ENCODE peak calls at places on chromosomes 16 and 17, in seven cellular contexts. X is neural progenitor cell, A is keratinocyte, N is HepG2, J is H9, K is SK-N-SH, H is IMR-90. O is an unnamed sample. For H4K20me1, the result is how much of the 10 kb centered on the place peaks cover.

GRCh38 chr16:8708546-8708945 is 34.1 kb downstream of the ABAT start:
- DNase-seq in A (no peak), X (no peak), K (no peak), H (no peak), N (no peak), J (no peak), O (no peak)

GRCh38 chr17:61065263-61065773 is 334.3 kb upstream of the TBX2 start:
- DNase-seq in X (no peak), K (peak), A (no peak), N (peak), J (no peak), H (peak), O (no peak)

GRCh38 chr17:40621019-40621418 is 26.6 kb downstream of the SMARCE1 start:
- DNase-seq in A (no peak), X (no peak), J (no peak), K (no peak), H (no peak), N (no peak), O (no peak)

GRCh38 chr16:67016143-67016542 is 12.8 kb upstream of the CBFB start:
- DNase-seq in A (no peak), H (no peak), X (no peak), K (no peak), J (no peak), N (no peak), O (no peak)

GRCh38 chr17:82216301-82217119 is 3.9 kb upstream of the CCDC57 start:
- DNase-seq in N (peak), X (no peak), H (peak), J (no peak), A (no peak), K (peak), O (peak)

GRCh38 chr17:43438626-43439529 is 40.1 kb downstream of the ARL4D start:
- DNase-seq in H (peak), X (peak), N (no peak), K (no peak), J (peak), A (no peak), O (no peak)

GRCh38 chr17:61600621-61601020 is 9.6 kb upstream of the NACA2 start:
- DNase-seq in X (no peak), J (no peak), H (no peak), N (no peak), K (no peak), A (no peak), O (no peak)

GRCh38 chr17:64110436-64111152 is 19.4 kb downstream of the ERN1 start:
- DNase-seq in N (no peak), A (no peak), X (no peak), H (no peak), J (peak), K (no peak), O (no peak)

GRCh38 chr17:6303664-6304063 is 131.3 kb downstream of the AIPL1 start:
- DNase-seq in K (no peak), X (peak), A (no peak), N (no peak), J (peak), H (no peak), O (peak)

GRCh38 chr17:16915752-16916556 is 56.0 kb downstream of the TNFRSF13B start:
- DNase-seq in J (peak), K (peak), N (peak), H (peak), A (no peak), X (peak), O (peak)

GRCh38 chr17:50681260-50682200 is 26.2 kb downstream of the ANKRD40 start:
- DNase-seq in N (peak), K (peak), J (no peak), H (peak), X (peak), A (no peak), O (no peak)

GRCh38 chr17:77320046-77320445 is 179.3 kb downstream of the SEC14L1 start:
- DNase-seq in X (no peak), H (peak), N (no peak), J (peak), K (peak), A (no peak), O (peak)

GRCh38 chr17:60361889-60362288 is 30.0 kb downstream of the USP32 start:
- DNase-seq in A (no peak), J (no peak), X (no peak), N (no peak), H (no peak), K (no peak), O (no peak)

GRCh38 chr16:66746682-66747081 is 4.7 kb downstream of the DYNC1LI2 start:
- DNase-seq in X (no peak), K (no peak), A (no peak), H (no peak), N (no peak), J (no peak), O (peak)

GRCh38 chr16:88195911-88196465 is 186.8 kb upstream of the ZNF469 start:
- DNase-seq in K (no peak), N (no peak), X (no peak), J (no peak), A (no peak), H (no peak), O (no peak)

GRCh38 chr16:20849587-20850390 is 43.5 kb downstream of the REXO5 start:
- DNase-seq in H (peak), K (peak), X (peak), N (peak), A (no peak), J (peak), O (peak)

GRCh38 chr17:27345141-27345904 is 51.4 kb downstream of the WSB1 start:
- DNase-seq in N (no peak), K (no peak), X (peak), J (peak), H (peak), A (peak), O (no peak)

GRCh38 chr17:43530303-43531081 is 15.6 kb downstream of the ETV4 start:
- DNase-seq in J (peak), H (peak), X (peak), A (no peak), N (peak), K (no peak), O (peak)

GRCh38 chr16:65975049-65975708 is 391.3 kb upstream of the CDH5 start:
- DNase-seq in J (no peak), A (peak), X (peak), N (no peak), K (no peak), H (peak), O (peak)

GRCh38 chr17:48478224-48479013 is 48.4 kb upstream of the SKAP1 start:
- DNase-seq in H (no peak), A (no peak), X (no peak), K (no peak), N (no peak), J (no peak), O (no peak)

GRCh38 chr17:77028900-77029299 is 111.9 kb upstream of the SEC14L1 start:
- DNase-seq in A (no peak), J (no peak), K (no peak), H (no peak), X (no peak), N (no peak), O (no peak)

GRCh38 chr17:38654411-38655398 is 20.1 kb downstream of the EPOP start:
- DNase-seq in H (no peak), N (no peak), J (peak), A (no peak), K (no peak), X (no peak), O (no peak)

GRCh38 chr17:14302421-14303099 is 1.7 kb downstream of the HS3ST3B1 start:
- DNase-seq in H (peak), N (peak), A (no peak), X (peak), J (peak), K (peak), O (peak)

GRCh38 chr17:2195729-2196128 is 107.9 kb downstream of the SMG6 start:
- DNase-seq in K (no peak), H (no peak), A (no peak), X (no peak), N (no peak), J (no peak), O (peak)

DNA sequence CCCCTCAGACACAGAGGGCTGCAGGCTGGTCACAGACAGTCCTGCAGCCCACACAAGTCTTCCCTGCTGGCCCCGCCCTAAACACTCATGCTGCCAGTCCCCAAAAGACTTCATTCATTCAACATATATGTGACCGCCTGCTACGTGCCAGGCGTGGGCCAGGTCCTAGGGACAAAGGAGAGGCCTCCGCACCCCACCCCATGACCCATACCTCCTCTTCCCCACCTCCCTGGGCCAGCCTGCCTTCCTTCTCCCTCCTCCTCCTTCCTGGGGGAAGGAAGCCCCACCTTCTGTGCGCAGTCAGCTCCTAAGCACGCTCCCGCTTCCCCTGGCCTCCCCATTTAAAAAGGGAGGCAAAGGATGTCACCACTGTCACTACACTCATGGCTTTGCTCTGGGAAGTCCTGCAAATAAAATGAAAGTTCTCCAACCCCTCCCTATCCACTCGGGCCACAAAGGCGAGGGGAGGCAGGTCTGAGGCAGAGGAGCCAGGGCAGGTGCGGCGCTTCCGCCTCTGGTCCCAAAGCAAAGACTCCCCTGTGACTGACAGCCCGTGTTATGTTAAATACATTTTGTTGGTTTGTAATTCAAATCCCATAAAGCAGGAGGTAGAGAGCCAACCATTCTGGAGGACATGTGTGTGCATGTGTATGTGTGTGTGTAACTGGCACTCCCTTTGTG is 9.0 kb downstream of the DNAAF8 start:
- DNase-seq in J (no peak), N (no peak), H (no peak), A (no peak), K (no peak), X (no peak), O (no peak)
- TF ChIP-seq CTCF in J (no peak), N (no peak), H (no peak), A (no peak), K (no peak), X (no peak), O (no peak)

DNA sequence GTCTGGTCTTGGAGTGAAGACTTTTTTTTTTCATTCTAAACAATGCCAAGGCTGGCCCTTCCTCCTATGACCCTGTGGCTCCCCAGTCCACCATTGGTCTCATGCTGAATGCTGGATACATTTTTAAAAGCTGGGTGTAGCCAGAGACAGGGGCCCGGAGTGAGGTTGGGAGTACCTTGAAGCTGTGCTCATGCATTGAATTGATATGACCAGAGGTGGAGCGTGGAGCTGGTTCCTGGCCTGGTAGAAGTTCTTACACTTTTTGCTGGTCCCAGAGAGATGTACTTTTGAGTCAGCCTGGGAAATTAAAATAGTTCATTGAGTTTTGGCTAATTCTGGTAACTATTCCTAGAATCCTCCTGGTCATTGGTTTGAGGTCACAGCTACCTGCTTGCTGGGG is 83.7 kb downstream of the CMIP start:
- DNase-seq in H (no peak), A (no peak), K (no peak), X (no peak), N (no peak), J (no peak), O (no peak)
- H4K20me1 ChIP-seq in H (half or more), A (under half), K (under half), X (under half), N (half or more), J (under half), O (under half)

GRCh38 chr17:58344791-58345157 is 7.2 kb downstream of the SUPT4H1 start:
- DNase-seq in X (no peak), N (no peak), J (no peak), K (no peak), H (no peak), A (no peak), O (no peak)
- TF ChIP-seq CTCF in X (no peak), N (peak), J (no peak), K (no peak), H (no peak), A (no peak), O (no peak)

DNA sequence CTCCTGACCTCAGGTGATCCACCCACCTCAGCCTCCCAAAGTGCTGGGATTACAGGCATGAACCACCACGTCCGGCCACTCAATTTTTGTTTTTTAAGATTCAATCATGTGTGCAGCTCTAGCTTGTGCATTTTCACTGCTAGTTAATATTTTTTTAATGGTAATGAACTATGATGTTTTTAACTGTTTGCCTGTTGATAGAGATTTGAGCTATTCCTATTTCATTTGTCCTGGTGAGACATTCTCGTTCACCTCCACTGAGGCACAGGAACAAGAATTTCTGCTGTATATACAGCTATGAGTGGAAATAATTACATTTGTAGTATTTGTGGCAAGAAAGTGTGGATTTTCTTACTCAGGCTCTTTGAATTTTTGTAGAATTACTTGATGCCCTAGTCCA is 137.7 kb upstream of the MYOCD start:
- DNase-seq in N (no peak), J (no peak), A (no peak), K (no peak), X (no peak), H (no peak), O (no peak)
- H4K20me1 ChIP-seq in N (under half), J (under half), A (under half), K (under half), X (under half), H (under half), O (under half)

DNA sequence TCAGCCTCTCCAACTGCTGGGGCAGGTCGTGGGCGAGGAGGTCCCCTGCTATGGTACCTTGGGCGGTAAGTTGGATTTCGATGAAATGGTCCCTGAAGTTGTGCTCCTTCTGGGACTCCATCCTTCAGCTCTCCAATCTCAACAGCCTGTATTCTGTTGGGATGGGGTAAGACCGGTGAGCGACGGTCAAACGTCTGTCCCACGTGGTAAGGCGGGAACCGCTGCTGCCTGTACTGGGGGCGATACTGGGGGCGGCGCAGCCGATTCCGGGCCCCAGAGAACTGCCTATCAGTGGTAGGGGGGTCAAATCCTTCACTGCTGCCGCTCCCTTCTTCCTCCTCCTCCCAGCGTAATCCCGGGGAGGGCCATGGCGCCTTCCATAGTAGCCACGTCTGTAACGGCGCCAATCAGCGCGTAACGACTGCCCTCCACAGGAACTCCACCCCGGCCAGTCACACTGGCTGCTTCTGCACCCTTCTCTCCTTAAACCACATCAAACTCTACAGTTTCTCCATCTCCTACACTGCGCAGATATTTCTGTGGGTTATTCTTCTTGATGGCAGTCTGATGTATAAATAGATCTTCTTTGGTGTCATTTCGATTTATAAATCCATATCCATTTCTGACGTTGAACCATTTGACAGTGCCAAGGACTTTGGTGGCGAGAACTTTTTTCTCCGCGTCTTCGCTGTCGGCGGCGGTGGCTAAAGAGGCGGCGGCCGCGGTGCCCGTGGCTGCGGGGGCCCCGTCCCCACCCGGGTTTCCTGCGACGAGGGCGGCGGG is 41.1 kb downstream of the AHSP start:
- DNase-seq in J (peak), X (peak), K (peak), A (no peak), N (no peak), H (no peak), O (no peak)
- TF ChIP-seq CTCF in J (peak), X (peak), K (no peak), A (no peak), N (no peak), H (no peak), O (no peak)